ENCODE peak calls at places on chromosome 10, in eight cellular contexts. C is brain microvascular endothelial cell, X is fibroblast of lung, F is astrocyte of the cerebellum, B is progenitor cell of endocrine pancreas, E is HCT116, V is lower lobe of right lung, R is bronchial epithelial cell. P is an unnamed sample.

GRCh38 chr10:128529225-128529624 is 403.0 kb upstream of the MKI67 start:
- DNase-seq in C (no peak), X (no peak), F (no peak), B (no peak), E (no peak), V (no peak), R (no peak), P (no peak)

GRCh38 chr10:97789770-97790397 is 18.1 kb upstream of the SFRP5 start:
- DNase-seq in C (no peak), X (no peak), F (no peak), B (no peak), E (no peak), V (no peak), R (no peak), P (no peak)

GRCh38 chr10:87767253-87767652 is 50.8 kb downstream of the ATAD1 start:
- DNase-seq in C (peak), X (no peak), F (peak), B (no peak), E (no peak), V (no peak), R (no peak), P (no peak)

GRCh38 chr10:118447478-118447877 is 105.4 kb upstream of the FAM204A start:
- DNase-seq in C (no peak), X (peak), F (peak), B (no peak), E (no peak), V (peak), R (no peak), P (peak)

GRCh38 chr10:28983799-28984198 is 305.1 kb upstream of the LYZL1 start:
- DNase-seq in C (no peak), X (peak), F (no peak), B (no peak), E (no peak), V (no peak), R (no peak), P (no peak)

GRCh38 chr10:19119191-19119590 is 70.6 kb downstream of the MALRD1 start:
- DNase-seq in C (no peak), X (no peak), F (peak), B (no peak), E (no peak), V (no peak), R (no peak), P (no peak)

GRCh38 chr10:126902157-126902556 is 3.1 kb upstream of the DOCK1 start:
- DNase-seq in C (peak), X (peak), F (peak), B (no peak), E (peak), V (no peak), R (peak), P (peak)

GRCh38 chr10:49713266-49713665 is 33.8 kb downstream of the C10orf53 start:
- DNase-seq in C (no peak), X (no peak), F (no peak), B (no peak), E (no peak), V (no peak), R (no peak), P (no peak)

GRCh38 chr10:31648966-31649365 is 279.7 kb downstream of the ARHGAP12 start:
- DNase-seq in C (no peak), X (no peak), F (no peak), B (no peak), E (no peak), V (no peak), R (no peak), P (no peak)

GRCh38 chr10:1243486-1244182 is 187.4 kb downstream of the WDR37 start:
- DNase-seq in C (no peak), X (no peak), F (no peak), B (no peak), E (no peak), V (no peak), R (no peak), P (no peak)

GRCh38 chr10:124942317-124943169 is 620 bp downstream of the ZRANB1 start:
- DNase-seq in C (no peak), X (no peak), F (no peak), B (no peak), E (no peak), V (no peak), R (no peak), P (no peak)

GRCh38 chr10:12022580-12023257 is 19.9 kb downstream of the UPF2 start:
- DNase-seq in C (no peak), X (no peak), F (no peak), B (no peak), E (no peak), V (no peak), R (no peak), P (no peak)

GRCh38 chr10:86447422-86447821 is 74.2 kb downstream of the WAPL start:
- DNase-seq in C (no peak), X (no peak), F (no peak), B (no peak), E (no peak), V (no peak), R (no peak), P (no peak)

GRCh38 chr10:9342865-9343450 is 1288.5 kb downstream of the GATA3 start:
- DNase-seq in C (peak), X (peak), F (peak), B (no peak), E (no peak), V (no peak), R (peak), P (peak)

GRCh38 chr10:5684971-5685763 is 529 bp downstream of the TASOR2 start:
- DNase-seq in C (peak), X (peak), F (peak), B (peak), E (peak), V (peak), R (peak), P (peak)

GRCh38 chr10:102230264-102230860 is 4.3 kb downstream of the ELOVL3 start:
- DNase-seq in C (peak), X (peak), F (no peak), B (no peak), E (peak), V (peak), R (peak), P (no peak)

GRCh38 chr10:15237351-15237750 is 68.9 kb upstream of the NMT2 start:
- DNase-seq in C (peak), X (peak), F (peak), B (no peak), E (no peak), V (no peak), R (peak), P (peak)

GRCh38 chr10:15515207-15515606 is 144.1 kb upstream of the FAM171A1 start:
- DNase-seq in C (no peak), X (peak), F (no peak), B (no peak), E (no peak), V (no peak), R (no peak), P (no peak)

GRCh38 chr10:86103391-86104101 is 263.0 kb downstream of the GRID1 start:
- DNase-seq in C (no peak), X (no peak), F (no peak), B (no peak), E (no peak), V (no peak), R (no peak), P (no peak)

GRCh38 chr10:58152698-58153263 is 114.9 kb downstream of the IPMK start:
- DNase-seq in C (peak), X (peak), F (peak), B (no peak), E (peak), V (peak), R (peak), P (peak)

GRCh38 chr10:86385806-86386205 is 19.2 kb upstream of the GRID1 start:
- DNase-seq in C (no peak), X (no peak), F (no peak), B (no peak), E (peak), V (no peak), R (peak), P (no peak)

GRCh38 chr10:97499561-97500296 is 1.0 kb downstream of the UBTD1 start:
- DNase-seq in C (peak), X (peak), F (peak), B (no peak), E (no peak), V (peak), R (peak), P (peak)

GRCh38 chr10:101226888-101227736 is 2.2 kb downstream of the LBX1 start:
- DNase-seq in C (no peak), X (no peak), F (no peak), B (no peak), E (no peak), V (no peak), R (no peak), P (no peak)

GRCh38 chr10:59499460-59499859 is 137.1 kb upstream of the FAM13C start:
- DNase-seq in C (no peak), X (no peak), F (no peak), B (no peak), E (no peak), V (no peak), R (no peak), P (no peak)

GRCh38 chr10:1398626-1399410 is 338.5 kb downstream of the ADARB2 start:
- DNase-seq in C (no peak), X (no peak), F (no peak), B (no peak), E (no peak), V (no peak), R (no peak), P (no peak)

GRCh38 chr10:3480281-3480999 is 304.6 kb downstream of the KLF6 start:
- DNase-seq in C (no peak), X (no peak), F (no peak), B (no peak), E (no peak), V (no peak), R (no peak), P (no peak)

GRCh38 chr10:47438857-47439474 is 44.9 kb downstream of the ANXA8 start:
- DNase-seq in C (peak), X (peak), F (peak), B (no peak), E (peak), V (peak), R (peak), P (peak)

GRCh38 chr10:775245-776075 is 86.0 kb upstream of the DIP2C start:
- DNase-seq in C (no peak), X (no peak), F (no peak), B (no peak), E (no peak), V (peak), R (no peak), P (peak)

GRCh38 chr10:29862926-29863614 is 196.3 kb downstream of the JCAD start:
- DNase-seq in C (peak), X (peak), F (peak), B (no peak), E (peak), V (no peak), R (peak), P (peak)

GRCh38 chr10:106566871-106567270 is 597.6 kb downstream of the SORCS1 start:
- DNase-seq in C (no peak), X (peak), F (no peak), B (no peak), E (no peak), V (no peak), R (no peak), P (no peak)

GRCh38 chr10:85408388-85408787 is 958.2 kb downstream of the GRID1 start:
- DNase-seq in C (no peak), X (no peak), F (no peak), B (no peak), E (no peak), V (no peak), R (no peak), P (no peak)

GRCh38 chr10:130022501-130023299 is 58.6 kb upstream of the EBF3 start:
- DNase-seq in C (peak), X (peak), F (peak), B (no peak), E (no peak), V (no peak), R (no peak), P (peak)

GRCh38 chr10:72260588-72261322 is 13.0 kb upstream of the DDIT4 start:
- DNase-seq in C (peak), X (peak), F (peak), B (peak), E (no peak), V (peak), R (peak), P (peak)
- TF ChIP-seq CTCF in C (peak), X (no peak), F (no peak), B (no peak), E (no peak), V (no peak), R (peak), P (no peak)

DNA sequence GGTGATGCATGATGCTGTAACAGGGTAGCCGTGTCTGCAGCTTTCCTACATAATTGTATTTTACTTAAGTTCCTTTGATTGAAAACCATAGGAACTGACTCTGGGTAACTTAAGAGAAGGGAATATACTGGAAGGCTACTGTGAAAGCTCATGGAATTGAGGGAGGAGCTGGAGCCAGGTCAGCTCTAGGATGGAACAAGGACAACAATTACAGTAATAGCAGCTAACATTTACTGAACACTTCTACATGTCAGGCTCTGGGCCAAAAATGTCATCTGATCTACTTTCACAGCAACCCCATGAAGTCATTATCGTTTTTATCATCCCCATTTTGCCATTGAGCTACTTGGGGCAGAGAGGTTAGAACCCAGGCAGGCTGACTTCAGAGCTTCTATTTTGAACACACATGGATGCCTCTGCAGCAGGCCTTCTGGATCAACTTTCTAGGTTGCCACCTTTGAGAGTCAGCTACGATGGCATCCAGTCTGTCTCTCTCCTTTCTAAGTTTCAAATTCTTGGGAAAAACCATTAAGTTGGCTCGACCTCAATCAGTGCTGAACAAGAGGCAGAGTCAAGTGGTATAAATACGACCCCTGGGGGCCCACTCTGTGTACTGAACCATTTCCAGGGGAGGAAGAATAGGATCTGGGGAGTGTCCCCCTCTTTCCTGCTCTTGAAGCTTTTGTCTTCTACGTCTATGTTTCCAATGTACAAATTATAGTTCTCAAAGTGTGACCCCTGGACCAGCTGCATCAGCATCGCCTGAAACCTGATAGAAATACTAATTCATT is 272.3 kb upstream of the PLPP4 start:
- DNase-seq in C (no peak), X (no peak), F (no peak), B (no peak), E (no peak), V (no peak), R (no peak), P (no peak)
- TF ChIP-seq CTCF in C (no peak), X (no peak), F (no peak), B (no peak), E (no peak), V (no peak), R (no peak), P (no peak)

DNA sequence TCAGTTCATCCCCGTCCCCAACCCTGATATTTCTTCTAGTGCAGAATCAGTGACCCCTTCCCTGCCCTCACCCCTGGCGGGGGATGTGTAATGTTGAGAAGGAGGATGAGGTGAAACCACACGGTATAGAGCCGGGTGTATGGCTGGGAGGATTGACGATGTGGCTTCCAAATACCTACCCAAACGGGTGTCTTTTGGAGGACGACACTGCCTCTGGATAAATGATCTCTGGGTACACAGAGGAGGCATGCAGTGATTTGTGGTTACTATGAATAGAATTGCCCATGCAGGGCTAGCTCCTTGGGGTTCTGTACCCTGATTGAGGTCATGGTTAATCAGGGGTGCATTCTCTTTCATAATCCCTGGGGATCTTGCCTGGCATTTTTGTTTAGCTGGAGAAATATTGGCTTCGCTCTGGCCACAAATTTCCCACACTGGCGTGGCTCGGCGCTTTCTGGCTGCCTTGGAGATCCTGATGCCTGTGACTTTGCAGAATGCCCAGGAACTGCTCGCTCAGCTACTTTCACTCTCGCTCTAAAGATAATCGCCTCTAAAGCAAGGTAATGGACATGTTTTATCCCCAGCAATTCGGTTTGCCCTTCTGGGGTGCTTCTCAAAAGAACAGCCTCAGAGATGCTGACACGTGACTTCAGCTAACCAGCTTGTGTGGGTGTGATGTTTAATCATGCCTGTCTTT is 89.3 kb downstream of the RBM20 start:
- DNase-seq in C (peak), X (peak), F (no peak), B (no peak), E (no peak), V (no peak), R (no peak), P (no peak)
- TF ChIP-seq CTCF in C (no peak), X (no peak), F (no peak), B (no peak), E (no peak), V (no peak), R (no peak), P (no peak)

GRCh38 chr10:132009575-132009974 is 27.9 kb upstream of the BNIP3 start:
- DNase-seq in C (no peak), X (no peak), F (no peak), B (no peak), E (no peak), V (no peak), R (no peak), P (no peak)

GRCh38 chr10:132005147-132005546 is 23.4 kb upstream of the BNIP3 start:
- DNase-seq in C (no peak), X (no peak), F (no peak), B (no peak), E (no peak), V (no peak), R (no peak), P (no peak)

GRCh38 chr10:132010484-132010883 is 28.8 kb upstream of the BNIP3 start:
- DNase-seq in C (no peak), X (no peak), F (no peak), B (no peak), E (no peak), V (no peak), R (no peak), P (no peak)

GRCh38 chr10:132006966-132007365 is 25.2 kb upstream of the BNIP3 start:
- DNase-seq in C (no peak), X (no peak), F (no peak), B (no peak), E (no peak), V (no peak), R (no peak), P (no peak)

GRCh38 chr10:132007681-132008080 is 26.0 kb upstream of the BNIP3 start:
- DNase-seq in C (no peak), X (no peak), F (no peak), B (no peak), E (no peak), V (no peak), R (no peak), P (no peak)
- TF ChIP-seq CTCF in C (no peak), X (no peak), F (no peak), B (no peak), E (no peak), V (no peak), R (no peak), P (no peak)

GRCh38 chr10:77576007-77576367 is 61.6 kb downstream of the KCNMA1 start:
- DNase-seq in C (no peak), X (no peak), F (no peak), B (no peak), E (no peak), V (no peak), R (no peak), P (no peak)

GRCh38 chr10:77575271-77576006 is 62.2 kb downstream of the KCNMA1 start:
- DNase-seq in C (no peak), X (no peak), F (no peak), B (no peak), E (no peak), V (no peak), R (no peak), P (no peak)

GRCh38 chr10:77571490-77571889 is 66.1 kb downstream of the KCNMA1 start:
- DNase-seq in C (no peak), X (no peak), F (no peak), B (no peak), E (no peak), V (no peak), R (no peak), P (no peak)

GRCh38 chr10:77576633-77577032 is 61.0 kb downstream of the KCNMA1 start:
- DNase-seq in C (no peak), X (no peak), F (no peak), B (no peak), E (no peak), V (no peak), R (no peak), P (no peak)

DNA sequence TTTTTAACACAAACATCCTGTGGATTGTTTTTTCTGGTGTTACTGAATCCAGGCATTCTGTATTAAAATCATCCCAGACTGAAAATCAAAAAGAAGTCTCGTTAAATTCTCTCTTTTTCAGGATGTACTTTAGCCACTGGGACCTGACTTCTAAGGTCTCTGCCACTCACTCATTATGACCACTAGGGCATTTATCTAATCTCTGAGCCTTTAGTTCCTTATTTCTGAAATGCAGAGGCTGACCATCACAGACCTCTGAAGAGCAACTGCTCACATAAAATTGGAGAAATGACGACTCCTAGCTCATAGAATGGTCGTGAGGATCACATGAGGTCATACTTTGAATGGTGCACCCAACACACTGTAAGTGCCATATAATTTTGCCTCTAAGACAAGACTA is 63.2 kb downstream of the KCNMA1 start:
- DNase-seq in C (no peak), X (no peak), F (no peak), B (no peak), E (no peak), V (no peak), R (no peak), P (no peak)
- TF ChIP-seq CTCF in C (peak), X (peak), F (peak), B (no peak), E (peak), V (no peak), R (peak), P (peak)

GRCh38 chr10:81179805-81180452 is 642.2 kb downstream of the SH2D4B start:
- DNase-seq in C (no peak), X (no peak), F (no peak), B (no peak), E (no peak), V (no peak), R (peak), P (no peak)
- TF ChIP-seq CTCF in C (peak), X (no peak), F (peak), B (peak), E (peak), V (peak), R (peak), P (peak)

GRCh38 chr10:69452676-69453415 is 1.6 kb downstream of the TSPAN15 start:
- DNase-seq in C (no peak), X (no peak), F (no peak), B (no peak), E (no peak), V (no peak), R (no peak), P (no peak)

GRCh38 chr10:69451209-69451783 is at the start of gene TSPAN15:
- DNase-seq in C (peak), X (peak), F (no peak), B (peak), E (peak), V (peak), R (peak), P (peak)

GRCh38 chr10:69446650-69447151 is 4.6 kb upstream of the TSPAN15 start:
- DNase-seq in C (peak), X (peak), F (no peak), B (no peak), E (peak), V (no peak), R (peak), P (peak)

GRCh38 chr10:69451784-69452251 is 553 bp downstream of the TSPAN15 start:
- DNase-seq in C (no peak), X (no peak), F (no peak), B (peak), E (no peak), V (peak), R (no peak), P (no peak)

GRCh38 chr10:69449841-69450240 is 1.4 kb upstream of the TSPAN15 start:
- DNase-seq in C (peak), X (peak), F (no peak), B (no peak), E (peak), V (peak), R (peak), P (peak)
- TF ChIP-seq CTCF in C (peak), X (peak), F (peak), B (peak), E (peak), V (peak), R (peak), P (peak)